ENCODE peak calls at places on chromosomes 4 and X, in ten cellular contexts. G, Y, V, K, B, H, A, W, L and F are unnamed samples.

GRCh38 chr4:3613980-3614730 is 81.9 kb upstream of the LRPAP1 start:
- DNase-seq in B (peak; percentile 72), K (peak; percentile 44), H (peak; percentile 31), V (peak; percentile 56), G (no peak), Y (no peak), L (no peak), A (no peak), W (no peak), F (peak; percentile 37)

GRCh38 chrX:110396777-110397176 is 38.1 kb downstream of the RTL9 start:
- DNase-seq in Y (no peak), H (no peak), G (no peak), V (no peak), K (no peak), W (no peak), L (no peak), B (no peak), A (no peak), F (no peak)

GRCh38 chrX:120302434-120302833 is 8.8 kb downstream of the TMEM255A start:
- DNase-seq in G (no peak), Y (no peak), V (peak; percentile 46), H (no peak), L (no peak), K (no peak), B (peak; percentile 91), A (peak; percentile 37), W (no peak), F (peak; percentile 43)

GRCh38 chr4:88908003-88908402 is 149.0 kb downstream of the FAM13A start:
- DNase-seq in G (no peak), V (no peak), L (no peak), B (no peak), Y (peak; percentile 58), A (no peak), H (no peak), K (no peak), W (no peak), F (no peak)

GRCh38 chr4:110371016-110371795 is 104.7 kb upstream of the ENPEP start:
- DNase-seq in W (no peak), Y (no peak), K (no peak), B (no peak), A (no peak), L (no peak), G (no peak), H (no peak), V (no peak), F (no peak)

GRCh38 chr4:26130173-26130572 is 190.6 kb upstream of the RBPJ start:
- DNase-seq in V (no peak), W (no peak), L (no peak), A (no peak), Y (no peak), H (no peak), K (no peak), G (no peak), B (no peak), F (no peak)

GRCh38 chrX:43552166-43552565 is 103.9 kb upstream of the MAOA start:
- DNase-seq in L (no peak), K (no peak), H (no peak), V (no peak), Y (no peak), B (no peak), A (peak; percentile 20), G (no peak), W (no peak), F (no peak)

GRCh38 chrX:149497626-149498025 is 7.5 kb downstream of the IDS start:
- DNase-seq in L (no peak), G (no peak), H (no peak), V (no peak), K (no peak), W (no peak), B (no peak), Y (peak; percentile 67), A (no peak), F (no peak)

GRCh38 chr4:146495277-146495676 is 26.5 kb downstream of the SLC10A7 start:
- DNase-seq in G (no peak), V (no peak), K (no peak), H (no peak), W (no peak), L (no peak), B (no peak), Y (peak; percentile 46), A (no peak), F (no peak)

GRCh38 chrX:118802857-118803256 is 20.8 kb upstream of the ZCCHC12 start:
- DNase-seq in G (no peak), V (peak; percentile 48), Y (peak; percentile 35), H (no peak), W (no peak), K (no peak), A (no peak), B (no peak), L (no peak), F (no peak)

DNA sequence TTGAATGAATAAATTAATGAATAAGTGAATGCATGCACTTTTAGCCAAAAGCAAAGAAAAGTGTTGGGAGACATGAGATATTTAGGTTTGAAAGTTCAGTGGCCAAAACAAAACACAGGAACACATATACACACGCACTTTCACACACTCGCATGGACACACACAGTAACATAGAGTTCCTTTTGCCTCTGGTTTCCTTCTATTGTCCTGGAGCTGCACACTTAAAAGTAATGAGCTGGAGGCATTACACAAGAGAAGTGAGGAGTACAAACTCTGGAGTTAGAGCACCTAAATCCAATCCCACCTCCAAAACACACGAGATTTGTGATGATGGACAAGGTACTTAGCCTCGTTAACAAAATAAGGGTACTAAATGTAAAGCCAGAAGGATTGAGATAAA is 18.7 kb downstream of the PPA2 start:
- DNase-seq in B (no peak), K (no peak), W (no peak), A (no peak), H (no peak), G (no peak), L (no peak), Y (no peak), V (no peak), F (no peak)
- H3K4me1 ChIP-seq in B (no peaks in the 10 kb centered on the region), K (peaks cover 4% of the 10 kb centered on the region), W (peaks cover 11% of the 10 kb centered on the region), A (no peaks in the 10 kb centered on the region), H (no peaks in the 10 kb centered on the region), G (no peaks in the 10 kb centered on the region), L (no peaks in the 10 kb centered on the region), Y (peaks cover 4% of the 10 kb centered on the region), V (peaks cover 14% of the 10 kb centered on the region), F (no peaks in the 10 kb centered on the region)

GRCh38 chr4:181970356-181970755 is 272.8 kb upstream of the TENM3 start:
- DNase-seq in B (no peak), V (no peak), G (no peak), L (no peak), Y (no peak), A (no peak), H (no peak), K (no peak), W (no peak), F (no peak)
- H3K27ac ChIP-seq in B (no peak overlapping the region), V (no peak overlapping the region), G (no peak overlapping the region), L (no peak overlapping the region), Y (no peak overlapping the region), A (no peak overlapping the region), H (no peak overlapping the region), K (no peak overlapping the region), W (no peak overlapping the region), F (no peak overlapping the region)

DNA sequence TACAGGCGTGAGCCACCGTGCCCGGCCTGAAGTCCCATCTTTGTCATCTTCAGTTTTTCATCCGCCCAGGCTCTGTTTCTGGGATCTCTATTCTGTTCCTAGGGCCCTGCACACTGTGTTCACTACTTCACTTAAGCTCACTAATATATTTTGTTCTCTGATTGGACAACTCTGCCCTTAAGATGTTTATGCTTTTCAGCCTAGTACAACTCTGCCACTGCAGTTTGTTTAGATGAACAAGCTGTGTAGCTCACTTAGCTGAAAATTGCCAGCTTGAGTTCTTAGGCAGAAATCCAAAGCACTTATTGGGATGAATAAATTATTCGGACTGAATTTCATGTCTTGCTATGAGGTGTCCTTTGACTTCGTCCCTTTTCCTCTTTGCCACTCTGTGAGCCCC is 60.8 kb downstream of the NYX start:
- DNase-seq in G (no peak), W (no peak), K (no peak), H (no peak), Y (peak; percentile 35), V (no peak), L (no peak), A (no peak), B (no peak), F (no peak)
- TF ChIP-seq POLR2A in G (no peak), W (no peak), K (no peak), H (no peak), Y (no peak), V (no peak), L (no peak), A (no peak), B (no peak), F (no peak)

GRCh38 chrX:67610282-67610681 is 66.5 kb downstream of the AR start:
- DNase-seq in K (no peak), W (no peak), Y (no peak), A (no peak), G (no peak), B (no peak), V (no peak), H (no peak), L (no peak), F (no peak)
- H3K4me1 ChIP-seq in K (peaks cover 3% of the 10 kb centered on the region), W (no peaks in the 10 kb centered on the region), Y (no peaks in the 10 kb centered on the region), A (no peaks in the 10 kb centered on the region), G (no peaks in the 10 kb centered on the region), B (no peaks in the 10 kb centered on the region), V (no peaks in the 10 kb centered on the region), H (no peaks in the 10 kb centered on the region), L (no peaks in the 10 kb centered on the region), F (no peaks in the 10 kb centered on the region)

GRCh38 chr4:169996379-169997245 is 29.6 kb downstream of the MFAP3L start:
- DNase-seq in W (no peak), V (no peak), H (no peak), A (no peak), Y (no peak), L (no peak), G (no peak), K (no peak), B (no peak), F (no peak)
- H3K27ac ChIP-seq in W (no peak overlapping the region), V (no peak overlapping the region), H (no peak overlapping the region), A (no peak overlapping the region), Y (no peak overlapping the region), L (peak overlapping the region; percentile 18), G (no peak overlapping the region), K (no peak overlapping the region), B (no peak overlapping the region), F (no peak overlapping the region)

DNA sequence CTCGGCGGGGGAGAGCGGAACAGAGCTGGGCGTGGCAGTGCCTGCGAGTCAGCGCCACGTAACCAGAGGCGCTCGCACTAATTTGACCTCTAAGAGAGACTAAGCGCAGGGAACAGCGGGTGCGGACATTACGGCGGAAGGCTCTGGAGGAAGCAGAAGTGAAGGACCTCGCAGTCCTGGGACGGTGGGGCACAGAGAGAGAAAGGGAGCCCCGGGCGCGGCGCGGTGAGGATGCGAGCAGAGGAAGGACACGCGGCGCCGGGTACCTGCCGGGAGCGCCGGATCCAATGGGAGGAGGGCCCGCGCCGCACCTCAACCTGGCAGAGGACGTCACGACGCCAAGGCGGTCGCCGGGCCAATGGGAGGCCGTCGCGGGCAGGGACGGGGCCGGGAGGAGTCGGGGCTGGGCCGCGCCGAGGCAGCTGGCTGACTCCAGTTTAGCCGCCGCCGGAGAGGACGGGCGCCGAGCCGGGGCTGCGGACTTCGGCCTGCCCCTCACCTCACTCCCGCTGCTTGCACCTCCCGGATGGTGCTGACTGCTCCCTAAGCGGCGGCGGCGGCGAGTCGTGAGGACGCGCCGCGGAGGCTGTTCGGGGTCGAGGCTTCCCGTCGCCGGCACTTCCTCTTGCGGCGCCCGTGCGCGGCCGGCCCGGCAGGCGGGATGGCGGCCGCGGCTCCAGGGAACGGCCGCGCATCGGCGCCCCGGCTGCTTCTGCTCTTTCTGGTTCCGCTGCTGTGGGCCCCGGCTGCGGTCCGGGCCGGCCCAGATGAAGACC is at the start of gene TMEM165:
- DNase-seq in W (peak; percentile 96), G (peak; percentile 77), B (peak; percentile 98), A (peak; percentile 97), L (peak; percentile 79), K (peak; percentile 96), Y (peak; percentile 79), H (peak; percentile 93), V (peak; percentile 95), F (peak; percentile 97)
- TF ChIP-seq POLR2A in W (no peak), G (peak; percentile 76), B (no peak), A (peak; percentile 98), L (peak; percentile 87), K (peak; percentile 88), Y (peak; percentile 96), H (peak; percentile 87), V (peak; percentile 98), F (peak; percentile 97)